ENCODE peak calls at places on chromosomes 12 and 14, in four cellular contexts. Z is GM20000, E is astrocyte of the spinal cord, O is suprapubic skin. U is an unnamed sample.

GRCh38 chr14:36313898-36314297 is 6.5 kb downstream of the MBIP start:
- DNase-seq in Z (no peak), E (no peak), O (no peak), U (no peak)

GRCh38 chr14:102105369-102105768 is 18.5 kb upstream of the HSP90AA1 start:
- DNase-seq in Z (no peak), E (no peak), O (no peak), U (no peak)

GRCh38 chr12:49703647-49704137 is 3.5 kb downstream of the FMNL3 start:
- DNase-seq in Z (peak), E (peak), O (no peak), U (peak)

GRCh38 chr12:97306121-97306520 is 156.5 kb upstream of the RMST start:
- DNase-seq in Z (peak), E (no peak), O (no peak), U (no peak)

GRCh38 chr12:69966409-69966808 is 141.4 kb downstream of the MYRFL start:
- DNase-seq in Z (no peak), E (peak), O (peak), U (no peak)

GRCh38 chr14:69288001-69288771 is 28.2 kb downstream of the GALNT16 start:
- DNase-seq in Z (no peak), E (peak), O (no peak), U (no peak)

GRCh38 chr12:10097521-10097920 is 1.3 kb downstream of the CLEC1A start:
- DNase-seq in Z (no peak), E (peak), O (no peak), U (no peak)

GRCh38 chr12:100058482-100059029 is 73.8 kb upstream of the ANKS1B start:
- DNase-seq in Z (peak), E (peak), O (no peak), U (no peak)

GRCh38 chr12:13727707-13728147 is 253.7 kb downstream of the GRIN2B start:
- DNase-seq in Z (no peak), E (peak), O (no peak), U (no peak)

GRCh38 chr14:37262649-37263048 is 64.9 kb downstream of the MIPOL1 start:
- DNase-seq in Z (no peak), E (no peak), O (no peak), U (no peak)

GRCh38 chr14:72722201-72722785 is 171.6 kb downstream of the DPF3 start:
- DNase-seq in Z (no peak), E (no peak), O (no peak), U (no peak)

GRCh38 chr12:6058481-6059161 is 65.8 kb downstream of the VWF start:
- DNase-seq in Z (no peak), E (no peak), O (no peak), U (no peak)

GRCh38 chr14:93520053-93520607 is 89.4 kb downstream of the UNC79 start:
- DNase-seq in Z (no peak), E (no peak), O (no peak), U (no peak)

GRCh38 chr12:123983822-123984485 is 10.9 kb downstream of the ZNF664 start:
- DNase-seq in Z (peak), E (peak), O (no peak), U (peak)

GRCh38 chr12:39467432-39467870 is 24.5 kb upstream of the KIF21A start:
- DNase-seq in Z (peak), E (peak), O (no peak), U (peak)

GRCh38 chr12:3724096-3724805 is 28.7 kb downstream of the CRACR2A start:
- DNase-seq in Z (no peak), E (no peak), O (no peak), U (no peak)

GRCh38 chr12:22083167-22083566 is 37.1 kb downstream of the CMAS start:
- DNase-seq in Z (peak), E (peak), O (no peak), U (peak)
- TF ChIP-seq CTCF in Z (no peak), E (peak), O (peak), U (peak)

GRCh38 chr12:99605-100004 is 33.0 kb downstream of the IQSEC3 start:
- DNase-seq in Z (no peak), E (peak), O (no peak), U (no peak)
- TF ChIP-seq CTCF in Z (no peak), E (no peak), O (no peak), U (no peak)

DNA sequence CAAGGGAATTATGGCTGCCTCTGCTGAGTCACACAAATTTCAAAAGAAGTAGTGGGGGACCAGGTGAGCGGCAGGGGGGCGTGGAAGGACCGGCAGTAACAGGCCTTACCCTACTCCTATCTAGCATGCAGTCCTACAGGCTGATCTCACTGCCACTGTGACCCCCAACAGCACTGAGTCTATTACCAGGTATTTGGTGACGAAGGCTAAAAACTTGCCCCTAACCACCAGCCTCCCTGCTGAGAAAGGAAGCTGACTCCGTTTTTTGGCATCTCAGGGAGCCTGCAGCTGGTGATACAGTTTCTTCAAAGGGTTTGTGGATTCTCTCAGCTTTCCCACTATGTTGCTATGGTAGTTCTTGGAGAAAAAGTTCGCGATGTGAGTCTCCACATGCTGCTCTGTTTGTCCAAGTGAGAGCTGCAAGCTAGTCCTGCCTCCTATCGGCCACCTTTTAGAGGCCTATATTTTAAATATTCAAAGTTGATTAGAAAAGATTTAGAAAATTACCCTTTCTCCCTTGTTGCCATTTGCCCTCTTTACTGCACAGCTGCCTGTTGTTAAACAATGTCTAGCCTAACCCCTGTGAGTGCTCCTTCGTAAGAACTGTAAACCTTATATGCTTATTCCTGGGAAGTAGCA is 57.1 kb upstream of the SLCO1B1 start:
- DNase-seq in Z (no peak), E (peak), O (no peak), U (no peak)
- TF ChIP-seq CTCF in Z (no peak), E (peak), O (no peak), U (no peak)

DNA sequence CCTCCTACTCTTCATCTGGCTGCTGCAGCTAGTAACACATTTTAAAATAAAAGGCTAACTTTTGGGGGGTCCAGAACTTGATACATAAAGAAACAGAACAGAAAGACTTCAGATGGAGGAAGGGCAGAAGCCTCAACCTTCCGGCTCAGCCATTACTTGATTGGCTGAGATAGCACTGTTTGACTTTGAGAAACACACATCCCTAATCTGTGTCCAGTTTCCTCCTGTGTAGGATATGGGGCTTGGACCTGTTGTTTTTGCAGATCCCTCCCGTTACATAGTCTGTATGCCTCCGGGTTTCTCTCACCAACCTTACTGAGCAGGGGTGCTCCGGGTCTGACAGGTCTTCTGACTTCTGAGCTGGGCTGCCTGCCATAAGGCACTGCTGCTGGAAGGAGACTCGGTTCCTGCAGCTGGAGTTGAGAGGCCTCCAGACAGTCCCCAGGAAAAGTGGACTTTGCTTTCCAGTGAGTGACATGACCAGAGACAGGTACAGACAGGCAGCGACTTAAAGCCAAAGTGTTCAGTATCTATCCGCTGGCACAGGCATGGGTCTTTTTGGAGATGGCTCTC is 8.3 kb upstream of the ZNF641 start:
- DNase-seq in Z (no peak), E (no peak), O (no peak), U (no peak)
- TF ChIP-seq CTCF in Z (no peak), E (no peak), O (no peak), U (no peak)

GRCh38 chr14:23354990-23355389 is 2.3 kb upstream of the SLC22A17 start:
- DNase-seq in Z (no peak), E (no peak), O (no peak), U (no peak)

GRCh38 chr14:23353433-23353780 is 720 bp upstream of the SLC22A17 start:
- DNase-seq in Z (no peak), E (no peak), O (no peak), U (no peak)

GRCh38 chr14:23351681-23352505 is 794 bp downstream of the SLC22A17 start:
- DNase-seq in Z (peak), E (no peak), O (no peak), U (peak)

GRCh38 chr14:23356036-23356435 is 3.3 kb upstream of the SLC22A17 start:
- DNase-seq in Z (no peak), E (no peak), O (no peak), U (no peak)

DNA sequence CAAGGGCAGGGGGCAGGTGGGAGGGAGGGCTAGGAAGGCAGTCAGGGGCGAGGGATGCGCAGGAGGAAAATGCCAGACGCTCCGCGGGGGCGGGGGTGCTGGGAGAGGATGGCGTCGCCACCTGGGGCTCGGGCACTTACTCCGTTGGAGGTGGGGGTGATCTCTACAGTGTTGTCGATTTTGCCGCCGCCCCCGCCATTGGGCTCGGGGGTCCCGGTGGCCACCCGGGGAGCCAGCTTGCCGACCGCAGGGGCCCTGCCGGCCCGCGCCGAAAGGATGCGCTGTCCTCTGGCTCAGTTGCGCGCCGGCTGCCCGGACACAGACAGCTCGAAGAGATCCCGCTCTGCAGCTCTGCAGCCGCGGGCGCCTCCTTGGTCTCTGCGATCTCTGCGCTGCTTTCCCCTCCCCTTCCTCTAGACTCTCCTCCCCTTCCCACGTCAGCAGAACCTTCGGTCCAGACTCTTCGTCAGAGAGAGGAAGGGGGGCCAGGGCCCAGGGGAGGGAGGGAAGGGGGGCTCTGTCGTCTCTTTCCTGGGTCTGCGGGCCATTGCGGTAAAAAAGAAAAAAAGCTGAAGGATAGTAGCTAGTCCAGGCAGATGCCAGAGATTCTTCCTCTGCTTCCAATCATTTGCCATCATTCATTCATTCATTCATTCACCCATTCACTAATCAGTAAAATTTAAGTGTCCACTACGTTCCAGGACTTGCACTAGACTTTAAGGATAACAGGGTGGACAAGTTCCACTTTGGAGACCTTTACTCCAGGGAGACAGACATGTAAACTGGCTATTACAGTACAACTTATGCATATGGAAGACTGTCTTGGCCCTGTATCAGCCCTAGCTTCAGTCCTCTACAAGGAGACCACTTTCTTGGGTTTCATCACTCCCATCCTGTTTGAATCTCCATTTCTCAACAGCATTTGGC is at the start of gene SLC22A17:
- DNase-seq in Z (no peak), E (peak), O (peak), U (peak)
- TF ChIP-seq CTCF in Z (no peak), E (peak), O (no peak), U (no peak)

DNA sequence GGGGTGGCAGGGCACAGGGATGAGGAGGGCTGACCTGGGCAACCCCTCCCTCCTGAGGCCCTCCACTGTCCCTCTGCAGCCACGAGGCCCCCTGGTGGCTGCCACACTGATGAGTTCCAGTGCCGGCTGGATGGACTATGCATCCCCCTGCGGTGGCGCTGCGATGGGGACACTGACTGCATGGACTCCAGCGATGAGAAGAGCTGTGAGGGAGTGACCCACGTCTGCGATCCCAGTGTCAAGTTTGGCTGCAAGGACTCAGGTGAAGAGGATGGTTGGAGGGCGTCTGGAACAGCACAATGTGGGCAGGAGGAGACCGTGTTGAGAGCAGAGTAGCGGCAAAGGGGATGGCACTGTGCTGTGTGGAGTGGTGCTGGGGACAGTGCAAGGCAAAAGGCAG is 25.7 kb upstream of the LRP1-AS start:
- DNase-seq in Z (peak), E (no peak), O (no peak), U (peak)
- TF ChIP-seq CTCF in Z (peak), E (peak), O (peak), U (peak)

DNA sequence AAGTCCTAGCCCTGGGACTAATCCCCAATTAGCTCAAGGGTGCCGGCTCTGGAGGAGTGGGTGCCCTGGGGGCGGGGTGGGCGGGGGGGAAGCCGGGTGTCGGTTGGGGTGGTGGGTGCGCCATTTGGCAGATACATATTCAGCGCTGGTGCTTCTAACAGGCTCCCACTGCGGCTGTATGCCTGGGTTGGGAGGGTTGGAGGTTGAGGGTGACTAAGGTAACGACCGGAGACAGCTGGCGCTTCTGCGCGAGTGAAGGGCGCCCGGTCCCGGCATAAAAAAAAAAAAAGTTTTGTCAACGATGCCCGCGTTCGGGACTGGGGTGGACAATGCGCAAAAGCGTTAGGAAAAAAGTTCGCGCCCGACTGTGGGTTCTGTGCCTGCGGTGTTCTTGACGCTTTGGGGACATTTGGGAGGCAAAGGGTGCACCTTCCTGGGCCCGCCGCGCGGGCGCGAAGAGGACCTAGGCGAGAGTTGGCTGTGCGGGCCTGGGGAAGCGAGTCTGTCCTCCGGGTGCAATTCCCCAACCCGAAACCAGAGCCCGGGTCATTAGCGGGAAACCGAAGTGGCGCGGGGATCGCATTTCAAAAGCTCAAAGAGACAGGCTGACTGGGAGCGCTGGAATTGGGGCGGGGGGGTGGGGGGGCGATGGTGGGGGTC is 19.2 kb downstream of the TBX3 start:
- DNase-seq in Z (no peak), E (no peak), O (no peak), U (no peak)
- TF ChIP-seq CTCF in Z (no peak), E (no peak), O (no peak), U (no peak)

GRCh38 chr12:94644141-94644575 is 6.2 kb downstream of the TMCC3 start:
- DNase-seq in Z (no peak), E (peak), O (no peak), U (peak)

GRCh38 chr12:94643585-94643984 is 6.8 kb downstream of the TMCC3 start:
- DNase-seq in Z (no peak), E (no peak), O (no peak), U (no peak)

GRCh38 chr12:94638521-94638920 is 11.8 kb downstream of the TMCC3 start:
- DNase-seq in Z (no peak), E (no peak), O (no peak), U (no peak)

GRCh38 chr12:94640134-94640928 is 10.0 kb downstream of the TMCC3 start:
- DNase-seq in Z (peak), E (peak), O (no peak), U (peak)

DNA sequence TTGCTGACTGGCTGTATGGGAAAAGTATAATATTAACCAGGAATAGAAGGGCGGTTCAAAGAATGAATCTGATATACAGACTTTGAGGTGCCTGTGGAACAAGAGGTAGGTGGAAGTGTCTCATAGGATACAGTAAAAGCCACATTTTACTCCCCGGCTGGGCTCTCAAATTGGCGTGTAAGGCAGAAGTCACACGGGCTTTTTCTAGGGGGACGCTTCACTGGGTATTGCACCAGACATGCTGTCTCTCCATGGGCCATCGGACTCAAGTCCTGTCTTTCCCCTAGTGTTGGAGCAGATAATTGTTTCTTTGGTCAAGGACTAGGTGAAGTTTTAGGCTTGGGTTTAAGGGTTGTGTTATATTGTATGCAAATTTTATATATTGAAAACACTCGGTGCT is 9.1 kb downstream of the TMCC3 start:
- DNase-seq in Z (no peak), E (no peak), O (no peak), U (no peak)
- TF ChIP-seq CTCF in Z (no peak), E (no peak), O (no peak), U (no peak)

GRCh38 chr12:52035926-52036325 is 15.3 kb upstream of the NR4A1 start:
- DNase-seq in Z (no peak), E (no peak), O (no peak), U (no peak)

GRCh38 chr12:52036587-52037171 is 14.6 kb upstream of the NR4A1 start:
- DNase-seq in Z (peak), E (peak), O (peak), U (peak)

GRCh38 chr12:52033506-52034258 is 17.6 kb upstream of the NR4A1 start:
- DNase-seq in Z (no peak), E (no peak), O (no peak), U (no peak)

GRCh38 chr12:52038447-52038846 is 12.8 kb upstream of the NR4A1 start:
- DNase-seq in Z (no peak), E (peak), O (no peak), U (no peak)

GRCh38 chr12:52037248-52037861 is 13.9 kb upstream of the NR4A1 start:
- DNase-seq in Z (no peak), E (peak), O (peak), U (peak)
- TF ChIP-seq CTCF in Z (no peak), E (no peak), O (no peak), U (no peak)

GRCh38 chr12:115871714-115872113 is 405.8 kb downstream of the MED13L start:
- DNase-seq in Z (peak), E (peak), O (no peak), U (peak)
- TF ChIP-seq CTCF in Z (no peak), E (peak), O (no peak), U (peak)

U was measured in activated CD8-positive, alpha-beta T cell treated with anti-CD3 and anti-CD28 coated beads for 36 hours.